ENCODE peak calls at places on chromosomes 4 and X, in eight cellular contexts. P, N, L, Y, U, D, Z and H are unnamed samples.

GRCh38 chr4:82629238-82630000 is 67.6 kb upstream of the TMEM150C start:
- DNase-seq in P (peak; percentile 24), Z (no peak), U (no peak), Y (no peak), N (no peak), L (no peak), D (no peak), H (no peak)

GRCh38 chrX:134737721-134738369 is 79.6 kb upstream of the PLAC1 start:
- DNase-seq in L (no peak), N (no peak), Y (no peak), Z (no peak), P (no peak), D (no peak), U (no peak), H (no peak)

GRCh38 chr4:70743728-70744127 is 22.0 kb downstream of the RUFY3 start:
- DNase-seq in L (no peak), Z (no peak), P (no peak), N (no peak), D (no peak), Y (no peak), U (no peak), H (no peak)

GRCh38 chrX:11566814-11567213 is 98.9 kb downstream of the ARHGAP6 start:
- DNase-seq in P (no peak), N (no peak), L (no peak), Z (no peak), D (no peak), U (no peak), Y (no peak), H (no peak)

GRCh38 chr4:6148506-6149205 is 51.7 kb downstream of the JAKMIP1 start:
- DNase-seq in D (no peak), Y (no peak), L (no peak), Z (no peak), N (no peak), P (no peak), U (no peak), H (no peak)

GRCh38 chr4:105651879-105652640 is 56.4 kb downstream of the INTS12 start:
- DNase-seq in P (no peak), U (no peak), Z (no peak), L (no peak), Y (no peak), N (no peak), D (no peak), H (no peak)

GRCh38 chr4:26197018-26197779 is 123.6 kb upstream of the RBPJ start:
- DNase-seq in D (no peak), N (peak; percentile 59), Z (peak; percentile 64), U (peak; percentile 7), Y (no peak), P (peak; percentile 96), L (peak; percentile 33), H (no peak)

GRCh38 chr4:140004580-140005314 is 149.2 kb downstream of the MAML3 start:
- DNase-seq in U (no peak), Y (peak; percentile 39), P (peak; percentile 3), N (no peak), L (no peak), D (no peak), Z (no peak), H (no peak)

GRCh38 chr4:75555294-75556164 is at the start of gene ODAPH:
- DNase-seq in D (no peak), N (peak; percentile 36), Z (peak; percentile 53), Y (no peak), L (no peak), P (peak; percentile 90), U (peak; percentile 22), H (no peak)

GRCh38 chr4:52846502-52846901 is 15.6 kb upstream of the RASL11B start:
- DNase-seq in Z (no peak), P (no peak), D (no peak), Y (no peak), L (no peak), N (no peak), U (no peak), H (no peak)

GRCh38 chr4:766152-766515 is 59.8 kb downstream of the CPLX1 start:
- DNase-seq in D (no peak), N (no peak), P (peak; percentile 54), U (peak; percentile 29), Z (no peak), Y (no peak), L (no peak), H (no peak)

GRCh38 chr4:164933244-164933643 is 44.2 kb downstream of the TRIM61 start:
- DNase-seq in P (no peak), U (no peak), Y (no peak), D (no peak), L (no peak), Z (no peak), N (no peak), H (no peak)

GRCh38 chr4:123096038-123096437 is 173.6 kb upstream of the NUDT6 start:
- DNase-seq in D (no peak), L (peak; percentile 4), Y (no peak), U (peak; percentile 48), P (peak; percentile 12), Z (no peak), N (no peak), H (no peak)

GRCh38 chr4:73735231-73735630 is 5.1 kb upstream of the CXCL8 start:
- DNase-seq in P (peak; percentile 35), U (no peak), Z (peak; percentile 40), N (no peak), L (peak; percentile 13), D (no peak), Y (no peak), H (no peak)

GRCh38 chr4:182643801-182644311 is 273.3 kb downstream of the DCTD start:
- DNase-seq in U (no peak), L (no peak), D (no peak), P (no peak), Y (peak; percentile 47), Z (no peak), N (no peak), H (peak; percentile 78)

GRCh38 chr4:182647901-182648300 is 269.3 kb downstream of the DCTD start:
- DNase-seq in L (no peak), U (no peak), Y (no peak), P (no peak), D (no peak), Z (no peak), N (no peak), H (no peak)

GRCh38 chr4:182644326-182645050 is 272.7 kb downstream of the DCTD start:
- DNase-seq in U (no peak), N (no peak), Z (no peak), D (no peak), P (peak; percentile 25), Y (no peak), L (no peak), H (no peak)

GRCh38 chr4:182645511-182645910 is 271.7 kb downstream of the DCTD start:
- DNase-seq in N (no peak), Z (no peak), Y (no peak), L (no peak), D (no peak), U (no peak), P (no peak), H (no peak)

GRCh38 chr4:182642831-182643230 is 274.4 kb downstream of the DCTD start:
- DNase-seq in Y (no peak), U (peak; percentile 0), N (no peak), Z (no peak), P (no peak), D (no peak), L (no peak), H (no peak)
- TF ChIP-seq CTCF in Y (peak; percentile 13), U (no peak), N (no peak), Z (no peak), P (no peak), D (no peak), L (peak; percentile 31), H (no peak)

GRCh38 chr4:56701644-56702043 is 20.5 kb upstream of the HOPX start:
- DNase-seq in N (no peak), Y (no peak), U (no peak), Z (no peak), L (no peak), P (no peak), D (no peak), H (no peak)

GRCh38 chr4:56701156-56701471 is 20.0 kb upstream of the HOPX start:
- DNase-seq in Y (no peak), D (no peak), N (no peak), Z (no peak), U (no peak), P (no peak), L (no peak), H (no peak)

GRCh38 chr4:56704074-56704473 is 23.0 kb upstream of the HOPX start:
- DNase-seq in L (no peak), Y (no peak), P (no peak), N (no peak), D (no peak), U (no peak), Z (no peak), H (no peak)

GRCh38 chr4:56705373-56705772 is 24.3 kb upstream of the HOPX start:
- DNase-seq in N (no peak), L (no peak), Y (no peak), P (no peak), Z (no peak), U (no peak), D (no peak), H (no peak)

GRCh38 chr4:56705870-56706400 is 24.8 kb upstream of the HOPX start:
- DNase-seq in Y (no peak), U (no peak), L (no peak), P (no peak), N (no peak), Z (no peak), D (no peak), H (no peak)
- TF ChIP-seq CTCF in Y (no peak), U (no peak), L (no peak), P (no peak), N (no peak), Z (no peak), D (no peak), H (no peak)

DNA sequence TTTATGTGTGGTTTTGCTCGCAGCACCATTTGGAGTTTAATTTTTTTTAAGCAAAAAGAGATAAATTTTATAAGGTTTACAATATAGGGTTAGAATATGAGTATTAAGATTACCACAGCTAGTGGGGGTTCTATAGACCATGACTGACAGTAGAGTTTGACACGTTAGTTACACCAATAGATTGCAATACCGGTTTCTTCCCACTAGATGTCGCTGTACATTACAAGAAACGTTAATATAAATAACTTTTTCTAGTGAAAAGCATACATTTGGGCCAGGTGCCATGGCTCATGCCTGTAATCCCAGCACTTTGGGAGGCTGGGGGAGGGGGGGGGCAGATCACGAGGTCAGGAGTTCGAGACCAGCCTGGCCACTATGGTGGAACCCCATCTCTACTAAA is 433.6 kb downstream of the MAGEB5 start:
- DNase-seq in Z (peak; percentile 11), Y (no peak), U (peak; percentile 35), N (no peak), L (peak; percentile 47), D (no peak), P (peak; percentile 6), H (no peak)
- TF ChIP-seq CTCF in Z (peak; percentile 28), Y (peak; percentile 22), U (peak; percentile 37), N (peak; percentile 46), L (peak; percentile 70), D (peak; percentile 38), P (peak; percentile 54), H (no peak)

GRCh38 chrX:350148-350533 is 31.5 kb upstream of the GTPBP6 start:
- DNase-seq in D (peak; percentile 76), Y (peak; percentile 10), L (no peak), Z (no peak), U (no peak), P (no peak), N (no peak), H (no peak)
- TF ChIP-seq CTCF in D (peak; percentile 35), Y (no peak), L (no peak), Z (no peak), U (no peak), P (no peak), N (no peak), H (no peak)